ENCODE peak calls at places on chromosomes 3 and 15, in six cellular contexts. F is adipocyte, U is cerebellar nuclear complex, H is ACHN, N is PC-3, T is A549. B is an unnamed sample.

GRCh38 chr3:196431193-196432136 is 762 bp downstream of the UBXN7 start:
- DNase-seq in F (peak), U (no peak), H (peak), N (peak), T (peak), B (peak)

GRCh38 chr3:167882057-167882667 is 146.6 kb downstream of the SERPINI1 start:
- DNase-seq in F (peak), U (no peak), H (peak), N (peak), T (peak), B (peak)

GRCh38 chr15:74179101-74179841 is 5.8 kb downstream of the ISLR start:
- DNase-seq in F (peak), U (no peak), H (peak), N (peak), T (peak), B (no peak)

GRCh38 chr3:28077566-28077965 is 163.9 kb upstream of the CMC1 start:
- DNase-seq in F (peak), U (no peak), H (peak), N (peak), T (peak), B (no peak)

GRCh38 chr3:187919018-187919417 is 173.8 kb upstream of the BCL6 start:
- DNase-seq in F (no peak), U (no peak), H (no peak), N (no peak), T (no peak), B (no peak)

GRCh38 chr3:154971771-154972326 is 108.3 kb upstream of the MME start:
- DNase-seq in F (peak), U (no peak), H (no peak), N (peak), T (peak), B (no peak)

GRCh38 chr15:91142097-91142744 is 42.2 kb downstream of the SV2B start:
- DNase-seq in F (no peak), U (no peak), H (peak), N (peak), T (peak), B (peak)

GRCh38 chr15:42992626-42993025 is 72.0 kb upstream of the TTBK2 start:
- DNase-seq in F (no peak), U (no peak), H (no peak), N (no peak), T (no peak), B (no peak)